ENCODE peak calls at places on chromosomes 1 and 21, in six cellular contexts. L, V, I, K, P and H are unnamed samples.
A peak's percentile ranks its signal among the peaks of the same experiment; 100 is the strongest.

GRCh38 chr1:41419584-41420295 is 58.5 kb downstream of the FOXO6 start:
- DNase-seq in L (no peak), V (no peak), I (no peak), K (no peak), P (no peak), H (no peak)

GRCh38 chr1:61043010-61043820 is 39.1 kb upstream of the NFIA start:
- DNase-seq in L (peak; percentile 48), V (peak; percentile 91), I (peak; percentile 90), K (peak; percentile 78), P (peak; percentile 89), H (peak; percentile 97)

GRCh38 chr1:45097944-45098343 is 85.9 kb downstream of the UROD start:
- DNase-seq in L (no peak), V (no peak), I (no peak), K (no peak), P (no peak), H (no peak)

GRCh38 chr1:202998836-202999750 is 8.1 kb upstream of the TMEM183A start:
- DNase-seq in L (peak; percentile 87), V (no peak), I (peak; percentile 62), K (peak; percentile 63), P (peak; percentile 45), H (peak; percentile 47)

GRCh38 chr1:205477759-205478247 is 22.0 kb upstream of the BLACAT1 start:
- DNase-seq in L (no peak), V (peak; percentile 87), I (no peak), K (peak; percentile 18), P (no peak), H (peak; percentile 40)

GRCh38 chr1:24735156-24735618 is 10.1 kb upstream of the CLIC4 start:
- DNase-seq in L (no peak), V (no peak), I (no peak), K (no peak), P (no peak), H (no peak)

GRCh38 chr1:201503397-201504176 is 3.3 kb downstream of the CSRP1 start:
- DNase-seq in L (no peak), V (no peak), I (peak; percentile 79), K (peak; percentile 99), P (peak; percentile 57), H (no peak)

GRCh38 chr1:62423580-62424242 is 13.1 kb upstream of the USP1 start:
- DNase-seq in L (no peak), V (no peak), I (no peak), K (peak; percentile 34), P (no peak), H (no peak)

GRCh38 chr1:182397653-182398388 is 2.6 kb downstream of the TEDDM1 start:
- DNase-seq in L (no peak), V (no peak), I (no peak), K (no peak), P (no peak), H (peak; percentile 50)

GRCh38 chr1:161209790-161210409 is 5.2 kb upstream of the FCER1G start:
- DNase-seq in L (peak; percentile 92), V (peak; percentile 79), I (peak; percentile 87), K (peak; percentile 70), P (peak; percentile 77), H (peak; percentile 83)

GRCh38 chr1:25657121-25657521 is 40.5 kb downstream of the MAN1C1 start:
- DNase-seq in L (no peak), V (no peak), I (no peak), K (no peak), P (no peak), H (no peak)

GRCh38 chr1:209657140-209657879 is 5.1 kb upstream of the LAMB3 start:
- DNase-seq in L (no peak), V (no peak), I (no peak), K (no peak), P (no peak), H (no peak)

GRCh38 chr1:58249729-58250586 is 296.6 kb downstream of the OMA1 start:
- DNase-seq in L (no peak), V (no peak), I (no peak), K (peak; percentile 34), P (no peak), H (peak; percentile 51)

GRCh38 chr1:5953386-5953785 is 38.8 kb downstream of the NPHP4 start:
- DNase-seq in L (no peak), V (no peak), I (peak; percentile 6), K (no peak), P (peak; percentile 8), H (peak; percentile 25)

GRCh38 chr1:112957133-112957812 is 1.3 kb upstream of the SLC16A1 start:
- DNase-seq in L (peak; percentile 93), V (no peak), I (peak; percentile 38), K (peak; percentile 96), P (peak; percentile 36), H (no peak)

GRCh38 chr1:201495447-201496295 is 11.3 kb downstream of the CSRP1 start:
- DNase-seq in L (no peak), V (no peak), I (peak; percentile 83), K (peak; percentile 95), P (peak; percentile 82), H (peak; percentile 94)

GRCh38 chr1:203273869-203274602 is 31.3 kb upstream of the BTG2 start:
- DNase-seq in L (peak; percentile 82), V (no peak), I (peak; percentile 61), K (no peak), P (peak; percentile 62), H (peak; percentile 61)

GRCh38 chr1:171280596-171280995 is 32.3 kb downstream of the FMO1 start:
- DNase-seq in L (no peak), V (no peak), I (no peak), K (no peak), P (no peak), H (no peak)

GRCh38 chr1:19648689-19649088 is 4.6 kb downstream of the NBL1 start:
- DNase-seq in L (no peak), V (no peak), I (peak; percentile 67), K (peak; percentile 43), P (no peak), H (peak; percentile 61)

GRCh38 chr1:113226118-113226517 is 153.1 kb downstream of the LRIG2 start:
- DNase-seq in L (no peak), V (no peak), I (peak; percentile 22), K (peak; percentile 20), P (no peak), H (peak; percentile 54)

GRCh38 chr1:227370463-227371254 is 52.4 kb upstream of the CDC42BPA start:
- DNase-seq in L (no peak), V (no peak), I (no peak), K (peak; percentile 14), P (no peak), H (no peak)

GRCh38 chr1:113928129-113928949 is 785 bp upstream of the HIPK1 start:
- DNase-seq in L (peak; percentile 79), V (no peak), I (no peak), K (no peak), P (no peak), H (no peak)

GRCh38 chr1:72397786-72398185 is 115.4 kb upstream of the NEGR1 start:
- DNase-seq in L (no peak), V (no peak), I (no peak), K (peak; percentile 85), P (no peak), H (no peak)

GRCh38 chr1:8874230-8875201 is 4.0 kb downstream of the ENO1 start:
- DNase-seq in L (no peak), V (no peak), I (no peak), K (peak; percentile 61), P (no peak), H (no peak)

GRCh38 chr1:8871965-8872399 is 6.5 kb downstream of the ENO1 start:
- DNase-seq in L (no peak), V (no peak), I (no peak), K (peak; percentile 38), P (no peak), H (no peak)

GRCh38 chr1:8873506-8874229 is 4.8 kb downstream of the ENO1 start:
- DNase-seq in L (no peak), V (peak; percentile 59), I (peak; percentile 73), K (peak; percentile 97), P (peak; percentile 90), H (peak; percentile 89)

GRCh38 chr1:8871539-8871935 is 6.9 kb downstream of the ENO1 start:
- DNase-seq in L (no peak), V (no peak), I (no peak), K (no peak), P (no peak), H (no peak)

GRCh38 chr1:8873001-8873400 is 5.5 kb downstream of the ENO1 start:
- DNase-seq in L (no peak), V (no peak), I (no peak), K (no peak), P (no peak), H (no peak)
- H3K4me1 ChIP-seq in L (peaks cover 33% of the 10 kb centered on the region), V (peaks cover 4% of the 10 kb centered on the region), I (peaks cover 10% of the 10 kb centered on the region), K (peaks cover 26% of the 10 kb centered on the region), P (peaks cover 56% of the 10 kb centered on the region), H (peaks cover 11% of the 10 kb centered on the region)

DNA sequence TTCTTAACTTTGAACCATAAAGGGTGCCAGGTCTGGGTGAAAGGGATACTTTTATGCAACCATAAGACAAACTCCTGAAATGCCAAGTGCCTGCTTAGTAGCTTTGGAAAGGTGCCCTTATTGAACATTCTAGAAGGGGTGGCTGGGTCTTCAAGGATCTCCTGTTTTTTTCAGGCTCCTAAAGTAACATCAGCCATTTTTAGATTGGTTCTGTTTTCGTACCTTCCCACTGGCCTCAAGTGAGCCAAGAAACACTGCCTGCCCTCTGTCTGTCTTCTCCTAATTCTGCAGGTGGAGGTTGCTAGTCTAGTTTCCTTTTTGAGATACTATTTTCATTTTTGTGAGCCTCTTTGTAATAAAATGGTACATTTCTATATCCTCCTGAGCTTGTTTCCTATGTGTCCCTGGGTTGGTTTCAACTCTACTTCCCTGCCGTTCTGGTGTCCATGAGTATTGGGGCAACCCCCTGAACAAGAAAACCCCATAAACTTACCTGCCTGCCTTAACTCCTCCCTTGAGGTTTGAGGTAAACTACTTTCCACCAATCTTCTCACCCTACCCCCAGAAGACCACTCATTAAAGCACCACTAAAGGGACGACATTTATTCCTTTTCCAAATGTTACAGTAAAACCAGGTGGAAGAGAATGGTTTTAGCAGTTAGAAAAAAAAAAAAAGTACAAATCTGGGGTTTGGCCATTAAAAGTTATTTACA is 2.6 kb downstream of the MARCKSL1 start:
- DNase-seq in L (peak; percentile 55), V (no peak), I (no peak), K (no peak), P (no peak), H (no peak)
- H3K4me3 ChIP-seq in L (peak overlapping the region; percentile 98), V (no peak overlapping the region), I (no peak overlapping the region), K (no peak overlapping the region), P (no peak overlapping the region), H (no peak overlapping the region)

GRCh38 chr21:35226960-35227741 is 178.0 kb upstream of the RUNX1 start:
- DNase-seq in L (peak; percentile 91), V (no peak), I (no peak), K (no peak), P (no peak), H (no peak)
- H3K4me1 ChIP-seq in L (peaks cover 68% of the 10 kb centered on the region), V (no peaks in the 10 kb centered on the region), I (peaks cover 8% of the 10 kb centered on the region), K (peaks cover 4% of the 10 kb centered on the region), P (peaks cover 6% of the 10 kb centered on the region), H (peaks cover 6% of the 10 kb centered on the region)

DNA sequence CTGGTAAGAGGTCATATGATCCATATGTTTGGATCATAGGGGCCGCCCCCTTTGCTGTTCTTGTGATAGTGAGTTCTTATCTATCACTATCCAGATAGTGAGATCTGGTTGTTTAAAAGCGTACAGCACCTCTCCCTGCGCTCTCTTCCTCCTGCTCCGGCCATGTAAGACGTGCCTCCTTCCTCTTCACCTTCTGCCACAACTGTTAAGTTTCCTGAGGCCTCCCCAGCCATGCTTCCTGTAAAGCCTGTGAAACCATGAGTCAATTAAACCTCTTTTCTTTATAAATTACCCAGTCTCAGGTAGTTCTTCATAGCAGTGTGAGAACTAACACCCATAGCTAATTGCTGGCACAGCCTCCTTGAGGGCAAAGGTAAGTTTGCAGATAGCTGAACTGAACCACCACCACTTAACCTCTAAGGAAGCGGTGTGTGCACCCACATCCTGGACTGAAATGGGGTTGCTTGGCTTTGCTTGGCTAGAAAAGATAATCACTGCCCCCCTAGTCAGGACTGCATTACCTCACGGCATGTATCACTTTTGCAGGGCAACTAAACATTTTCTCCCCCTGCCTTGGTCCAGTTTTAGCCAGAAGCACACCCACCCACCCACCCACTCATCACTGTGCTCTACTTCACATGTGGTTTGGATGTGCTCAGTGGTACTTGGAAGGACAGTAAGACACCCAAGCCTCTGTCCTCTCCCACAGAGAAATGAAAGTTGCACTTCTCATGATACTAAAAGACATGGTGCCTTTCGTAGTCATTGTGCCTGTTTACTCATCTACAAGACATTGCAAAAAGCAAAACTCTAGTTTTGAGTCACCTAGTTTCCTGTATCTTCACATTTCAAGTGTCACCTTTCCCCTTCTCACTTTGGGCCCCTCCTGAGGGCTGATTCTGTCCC is 23.1 kb upstream of the PTAFR start:
- DNase-seq in L (no peak), V (no peak), I (no peak), K (no peak), P (no peak), H (no peak)
- H3K4me3 ChIP-seq in L (no peak overlapping the region), V (no peak overlapping the region), I (no peak overlapping the region), K (no peak overlapping the region), P (no peak overlapping the region), H (no peak overlapping the region)